ENCODE peak calls at places on chromosomes 6 and 20, in ten cellular contexts. A, L, F, X, K, V, E, G, O and Q are unnamed samples.

GRCh38 chr6:133568970-133569889 is 319.7 kb upstream of the TCF21 start:
- DNase-seq in A (peak), L (no peak), F (peak), X (no peak), K (no peak), V (no peak), E (peak), G (peak), O (no peak), Q (no peak)

GRCh38 chr6:109059148-109059547 is 35.5 kb downstream of the SESN1 start:
- DNase-seq in A (no peak), L (no peak), F (no peak), X (no peak), K (no peak), V (no peak), E (no peak), G (no peak), O (no peak), Q (no peak)

GRCh38 chr6:158489441-158489840 is 70.5 kb upstream of the TMEM181 start:
- DNase-seq in A (no peak), L (no peak), F (no peak), X (no peak), K (no peak), V (no peak), E (no peak), G (no peak), O (no peak), Q (no peak)

GRCh38 chr20:49813305-49813974 is 812 bp downstream of the SLC9A8 start:
- DNase-seq in A (no peak), L (no peak), F (no peak), X (no peak), K (no peak), V (no peak), E (no peak), G (no peak), O (no peak), Q (no peak)

GRCh38 chr6:14254505-14254904 is 136.9 kb downstream of the CD83 start:
- DNase-seq in A (no peak), L (no peak), F (no peak), X (no peak), K (no peak), V (no peak), E (no peak), G (no peak), O (no peak), Q (no peak)

GRCh38 chr6:20173833-20174796 is 38.2 kb downstream of the MBOAT1 start:
- DNase-seq in A (no peak), L (no peak), F (no peak), X (no peak), K (no peak), V (no peak), E (no peak), G (no peak), O (no peak), Q (no peak)

GRCh38 chr6:43878823-43879495 is 108.9 kb downstream of the VEGFA start:
- DNase-seq in A (no peak), L (peak), F (peak), X (no peak), K (no peak), V (no peak), E (no peak), G (peak), O (peak), Q (no peak)

GRCh38 chr6:29762051-29762450 is 38.8 kb downstream of the HLA-F start:
- DNase-seq in A (no peak), L (no peak), F (no peak), X (no peak), K (no peak), V (peak), E (no peak), G (no peak), O (no peak), Q (no peak)

GRCh38 chr6:11271637-11272036 is 39.2 kb upstream of the NEDD9 start:
- DNase-seq in A (no peak), L (no peak), F (no peak), X (no peak), K (no peak), V (no peak), E (no peak), G (no peak), O (no peak), Q (no peak)

GRCh38 chr20:11780765-11781369 is 136.8 kb upstream of the BTBD3 start:
- DNase-seq in A (no peak), L (no peak), F (no peak), X (no peak), K (no peak), V (no peak), E (no peak), G (no peak), O (no peak), Q (no peak)

GRCh38 chr6:11423072-11423471 is 114.5 kb upstream of the TMEM170B start:
- DNase-seq in A (no peak), L (no peak), F (no peak), X (no peak), K (no peak), V (no peak), E (no peak), G (no peak), O (no peak), Q (no peak)

GRCh38 chr6:77462359-77463307 is 658 bp downstream of the HTR1B start:
- DNase-seq in A (no peak), L (no peak), F (peak), X (no peak), K (peak), V (no peak), E (peak), G (no peak), O (no peak), Q (no peak)

GRCh38 chr20:58645277-58645968 is 5.7 kb upstream of the STX16 start:
- DNase-seq in A (no peak), L (no peak), F (no peak), X (no peak), K (no peak), V (peak), E (no peak), G (no peak), O (no peak), Q (no peak)

GRCh38 chr6:104603108-104603745 is 256.5 kb downstream of the HACE1 start:
- DNase-seq in A (no peak), L (no peak), F (no peak), X (no peak), K (no peak), V (no peak), E (no peak), G (no peak), O (no peak), Q (no peak)

GRCh38 chr6:35148167-35148741 is 7.1 kb upstream of the TCP11 start:
- DNase-seq in A (no peak), L (no peak), F (no peak), X (no peak), K (no peak), V (peak), E (no peak), G (peak), O (no peak), Q (no peak)

GRCh38 chr20:62276448-62276847 is 26.3 kb upstream of the ADRM1 start:
- DNase-seq in A (peak), L (no peak), F (no peak), X (no peak), K (no peak), V (no peak), E (no peak), G (peak), O (peak), Q (no peak)

GRCh38 chr20:19079536-19080299 is 132.7 kb upstream of the SLC24A3 start:
- DNase-seq in A (no peak), L (no peak), F (no peak), X (no peak), K (no peak), V (no peak), E (no peak), G (no peak), O (no peak), Q (no peak)

GRCh38 chr6:82554706-82555105 is 191.1 kb downstream of the TPBG start:
- DNase-seq in A (no peak), L (no peak), F (no peak), X (no peak), K (no peak), V (no peak), E (no peak), G (peak), O (no peak), Q (no peak)

GRCh38 chr6:87697581-87698552 is 4.2 kb downstream of the AKIRIN2 start:
- DNase-seq in A (no peak), L (no peak), F (no peak), X (no peak), K (no peak), V (no peak), E (peak), G (peak), O (no peak), Q (no peak)

GRCh38 chr6:136586295-136586694 is 36.1 kb upstream of the MAP7 start:
- DNase-seq in A (no peak), L (no peak), F (no peak), X (no peak), K (no peak), V (no peak), E (peak), G (peak), O (no peak), Q (no peak)

GRCh38 chr20:12056836-12057235 is 139.1 kb downstream of the BTBD3 start:
- DNase-seq in A (no peak), L (no peak), F (no peak), X (no peak), K (no peak), V (no peak), E (peak), G (no peak), O (no peak), Q (peak)

GRCh38 chr6:135871296-135871695 is 19.8 kb downstream of the PDE7B start:
- DNase-seq in A (no peak), L (no peak), F (no peak), X (no peak), K (no peak), V (no peak), E (no peak), G (no peak), O (no peak), Q (no peak)

GRCh38 chr20:17014217-17014616 is 212.6 kb upstream of the PCSK2 start:
- DNase-seq in A (no peak), L (no peak), F (peak), X (no peak), K (no peak), V (no peak), E (no peak), G (no peak), O (no peak), Q (no peak)

GRCh38 chr6:15362274-15363160 is 116.6 kb downstream of the JARID2 start:
- DNase-seq in A (no peak), L (no peak), F (no peak), X (no peak), K (no peak), V (no peak), E (no peak), G (no peak), O (no peak), Q (no peak)

GRCh38 chr6:44034931-44035345 is 92.3 kb downstream of the MRPL14 start:
- DNase-seq in A (no peak), L (no peak), F (no peak), X (no peak), K (no peak), V (no peak), E (no peak), G (no peak), O (no peak), Q (peak)

GRCh38 chr20:35465976-35466375 is 10.6 kb downstream of the CEP250 start:
- DNase-seq in A (peak), L (no peak), F (no peak), X (no peak), K (no peak), V (no peak), E (no peak), G (no peak), O (peak), Q (no peak)
- H3K27ac ChIP-seq in A (peak), L (no peak), F (no peak), X (no peak), K (no peak), V (no peak), E (no peak), G (no peak), O (no peak), Q (no peak)

DNA sequence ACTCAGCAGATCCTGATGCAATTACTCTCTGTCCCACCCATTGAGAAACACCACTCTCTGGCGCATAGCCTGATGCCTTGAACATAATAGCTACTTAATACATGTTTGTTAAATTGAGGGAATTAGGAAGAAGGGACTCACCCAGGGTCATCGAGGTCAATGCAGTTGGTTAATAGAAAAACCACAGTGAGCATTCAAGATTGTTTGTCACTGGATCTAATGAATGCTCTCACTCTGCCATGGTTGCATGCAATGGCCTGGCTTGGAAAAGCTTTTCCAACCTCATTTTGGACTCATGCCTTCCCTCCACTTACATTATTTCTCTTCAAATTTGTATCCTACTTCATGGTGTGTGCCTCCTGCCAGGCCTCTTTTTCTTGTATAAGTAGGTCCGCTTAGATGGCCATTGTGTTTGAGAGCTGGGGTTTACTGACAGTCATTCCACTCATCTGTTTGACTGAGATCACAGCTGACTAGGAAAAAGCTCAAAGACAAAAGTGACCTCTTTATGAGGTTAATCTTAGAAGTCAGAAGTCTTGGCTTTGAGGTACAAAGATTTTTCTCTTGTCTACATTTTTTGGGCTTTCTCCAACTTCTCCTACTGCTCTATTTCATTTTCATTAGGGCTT is 154.8 kb upstream of the RAB32 start:
- DNase-seq in A (no peak), L (no peak), F (peak), X (no peak), K (no peak), V (no peak), E (no peak), G (no peak), O (no peak), Q (no peak)
- H3K27ac ChIP-seq in A (no peak), L (no peak), F (no peak), X (no peak), K (no peak), V (no peak), E (no peak), G (no peak), O (no peak), Q (no peak)

GRCh38 chr6:126076992-126077664 is 90.8 kb downstream of the TRMT11 start:
- DNase-seq in A (no peak), L (no peak), F (no peak), X (no peak), K (no peak), V (no peak), E (peak), G (no peak), O (no peak), Q (no peak)
- H3K27ac ChIP-seq in A (no peak), L (no peak), F (no peak), X (peak), K (no peak), V (no peak), E (no peak), G (no peak), O (no peak), Q (no peak)

DNA sequence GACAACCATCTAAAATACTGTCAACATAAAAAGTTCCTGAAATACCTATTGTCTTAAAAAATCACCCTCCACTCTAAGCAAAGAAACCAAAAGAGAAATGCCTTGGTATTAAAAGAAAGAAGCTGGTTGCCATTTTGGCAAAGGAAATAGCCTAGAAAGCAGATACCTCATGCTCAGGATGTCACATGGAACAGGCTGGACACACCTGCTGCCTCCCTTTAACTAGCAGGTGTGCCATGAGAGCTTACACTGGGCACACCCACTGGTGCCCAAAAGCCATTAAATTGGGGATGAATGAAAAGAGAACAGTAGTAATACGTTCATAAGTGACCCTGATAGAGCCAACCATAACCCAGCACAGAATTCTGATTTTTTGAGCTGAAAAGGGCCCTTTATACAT is 1.5 kb downstream of the SLC23A2 start:
- DNase-seq in A (no peak), L (no peak), F (no peak), X (no peak), K (no peak), V (no peak), E (no peak), G (no peak), O (no peak), Q (no peak)
- H3K27ac ChIP-seq in A (no peak), L (no peak), F (no peak), X (peak), K (no peak), V (peak), E (no peak), G (no peak), O (no peak), Q (no peak)

DNA sequence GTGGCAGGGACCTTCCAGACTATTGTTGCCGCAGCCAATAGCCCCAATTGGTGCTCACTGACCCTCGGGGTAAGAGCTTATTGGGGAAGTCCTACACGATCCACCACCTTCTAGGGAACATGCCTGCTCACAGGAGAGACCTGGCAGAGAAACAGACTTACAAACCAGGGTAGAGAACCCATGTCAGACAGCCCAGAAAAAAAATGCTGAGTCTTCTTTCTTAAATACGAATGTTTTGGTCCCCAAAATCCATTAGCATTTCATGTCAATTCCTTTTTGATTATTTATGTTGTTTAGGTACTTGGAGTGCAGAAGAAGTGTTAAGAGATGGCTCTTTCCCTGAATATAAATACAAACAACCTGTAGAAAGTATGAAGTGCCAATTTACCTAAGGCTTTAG is 84.9 kb upstream of the PDE10A start:
- DNase-seq in A (no peak), L (no peak), F (no peak), X (no peak), K (no peak), V (no peak), E (no peak), G (no peak), O (no peak), Q (no peak)
- H3K27ac ChIP-seq in A (no peak), L (no peak), F (no peak), X (no peak), K (no peak), V (no peak), E (no peak), G (no peak), O (no peak), Q (no peak)

GRCh38 chr6:166381733-166382499 is 824 bp downstream of the MPC1 start:
- DNase-seq in A (peak), L (peak), F (peak), X (no peak), K (peak), V (peak), E (peak), G (peak), O (peak), Q (peak)

GRCh38 chr6:166382500-166382932 is 224 bp downstream of the MPC1 start:
- DNase-seq in A (no peak), L (no peak), F (no peak), X (no peak), K (no peak), V (no peak), E (no peak), G (no peak), O (no peak), Q (no peak)

GRCh38 chr6:166379800-166380199 is 2.9 kb downstream of the MPC1 start:
- DNase-seq in A (no peak), L (no peak), F (no peak), X (no peak), K (no peak), V (no peak), E (no peak), G (no peak), O (no peak), Q (no peak)

GRCh38 chr6:166382933-166383816 is at the start of gene MPC1:
- DNase-seq in A (peak), L (peak), F (peak), X (peak), K (peak), V (peak), E (peak), G (peak), O (peak), Q (peak)

DNA sequence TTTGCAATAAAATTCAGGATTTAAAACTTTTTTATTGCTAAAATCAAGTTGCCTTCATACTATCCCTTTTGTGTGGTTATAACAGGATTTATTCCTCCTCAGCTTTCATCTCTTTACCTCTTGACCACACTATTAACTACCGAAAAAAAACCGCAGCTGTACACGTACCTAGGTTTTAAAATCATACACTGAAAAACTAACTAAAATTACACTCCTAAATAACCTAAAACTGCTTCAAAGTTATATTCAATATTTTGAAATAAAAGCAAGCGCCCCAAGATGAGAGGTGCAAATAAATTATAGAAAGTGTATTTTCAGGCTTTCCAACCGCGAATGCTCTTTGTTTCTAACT is 1.4 kb downstream of the MPC1 start:
- DNase-seq in A (no peak), L (no peak), F (no peak), X (no peak), K (no peak), V (no peak), E (no peak), G (no peak), O (no peak), Q (no peak)
- H3K27ac ChIP-seq in A (peak), L (no peak), F (no peak), X (peak), K (peak), V (peak), E (peak), G (no peak), O (peak), Q (peak)

GRCh38 chr6:138657026-138657425 is 116.5 kb upstream of the CCDC28A start:
- DNase-seq in A (no peak), L (no peak), F (no peak), X (no peak), K (no peak), V (no peak), E (no peak), G (no peak), O (no peak), Q (no peak)
- H3K27ac ChIP-seq in A (no peak), L (no peak), F (no peak), X (no peak), K (no peak), V (no peak), E (no peak), G (no peak), O (no peak), Q (no peak)

GRCh38 chr6:107658920-107659879 is 164.9 kb downstream of the SCML4 start:
- DNase-seq in A (no peak), L (no peak), F (no peak), X (no peak), K (no peak), V (no peak), E (no peak), G (no peak), O (no peak), Q (no peak)
- H3K27ac ChIP-seq in A (peak), L (no peak), F (no peak), X (no peak), K (no peak), V (no peak), E (peak), G (peak), O (no peak), Q (no peak)

GRCh38 chr20:44068780-44069191 is 118.2 kb downstream of the JPH2 start:
- DNase-seq in A (no peak), L (no peak), F (no peak), X (no peak), K (no peak), V (no peak), E (no peak), G (peak), O (no peak), Q (no peak)
- H3K27ac ChIP-seq in A (no peak), L (no peak), F (no peak), X (no peak), K (peak), V (peak), E (no peak), G (no peak), O (no peak), Q (no peak)